ENCODE peak calls at places on chromosomes 6 and 20, in nine cellular contexts. M is heart right ventricle; N is cardiac muscle cell; S is endothelial cell of umbilical vein; G is CD8-positive, alpha-beta T cell; T is K562; F is adrenal gland; H is body of pancreas; W is aorta. A is an unnamed sample. For H3K4me1, the result is how much of the 10 kb centered on the place peaks cover.

GRCh38 chr6:98695076-98695816 is 139.1 kb upstream of the POU3F2 start:
- DNase-seq in M (no peak), N (no peak), S (no peak), G (no peak), T (no peak), F (no peak), H (no peak), W (no peak), A (no peak)

GRCh38 chr6:52697903-52698302 is 27.0 kb downstream of the TMEM14A start:
- DNase-seq in M (no peak), N (peak), S (peak), G (no peak), T (no peak), F (no peak), H (no peak), W (no peak), A (no peak)

GRCh38 chr20:14189794-14190402 is 147.5 kb downstream of the FLRT3 start:
- DNase-seq in M (no peak), N (peak), S (peak), G (no peak), T (no peak), F (no peak), H (no peak), W (no peak), A (no peak)

GRCh38 chr6:44022671-44023352 is 104.4 kb downstream of the MRPL14 start:
- DNase-seq in M (no peak), N (no peak), S (no peak), G (no peak), T (no peak), F (no peak), H (no peak), W (peak), A (no peak)

GRCh38 chr20:59830107-59831023 is 103.1 kb downstream of the SYCP2 start:
- DNase-seq in M (no peak), N (no peak), S (no peak), G (no peak), T (no peak), F (no peak), H (no peak), W (no peak), A (no peak)

GRCh38 chr6:142088858-142089216 is 43.9 kb upstream of the GJE1 start:
- DNase-seq in M (peak), N (peak), S (peak), G (no peak), T (peak), F (no peak), H (no peak), W (peak), A (no peak)

GRCh38 chr6:122130026-122130348 is 269.5 kb upstream of the HSF2 start:
- DNase-seq in M (peak), N (no peak), S (no peak), G (no peak), T (no peak), F (no peak), H (no peak), W (no peak), A (no peak)

GRCh38 chr6:113481441-113481840 is 375.7 kb upstream of the MARCKS start:
- DNase-seq in M (no peak), N (no peak), S (no peak), G (no peak), T (no peak), F (no peak), H (no peak), W (no peak), A (no peak)

GRCh38 chr6:89859744-89860143 is 30.1 kb downstream of the CASP8AP2 start:
- DNase-seq in M (no peak), N (no peak), S (no peak), G (no peak), T (no peak), F (no peak), H (no peak), W (no peak), A (no peak)

GRCh38 chr6:30071081-30071818 is 4.3 kb downstream of the PPP1R11 start:
- DNase-seq in M (no peak), N (peak), S (peak), G (no peak), T (no peak), F (no peak), H (no peak), W (no peak), A (no peak)

GRCh38 chr6:26097268-26097875 is 10.1 kb downstream of the HFE start:
- DNase-seq in M (peak), N (peak), S (peak), G (peak), T (peak), F (peak), H (peak), W (no peak), A (peak)

GRCh38 chr6:157513619-157514485 is 132.9 kb downstream of the ZDHHC14 start:
- DNase-seq in M (no peak), N (no peak), S (peak), G (no peak), T (no peak), F (no peak), H (no peak), W (no peak), A (no peak)

GRCh38 chr6:74715362-74716068 is 490.3 kb downstream of the COL12A1 start:
- DNase-seq in M (no peak), N (peak), S (no peak), G (no peak), T (no peak), F (no peak), H (no peak), W (no peak), A (no peak)

GRCh38 chr6:1027109-1027794 is 284.6 kb upstream of the FOXQ1 start:
- DNase-seq in M (no peak), N (no peak), S (no peak), G (no peak), T (no peak), F (no peak), H (no peak), W (no peak), A (no peak)

GRCh38 chr20:20010639-20011500 is 6.3 kb upstream of the NAA20 start:
- DNase-seq in M (no peak), N (peak), S (peak), G (no peak), T (no peak), F (no peak), H (no peak), W (no peak), A (no peak)

GRCh38 chr6:25017932-25018581 is 82.3 kb upstream of the RIPOR2 start:
- DNase-seq in M (peak), N (peak), S (peak), G (peak), T (peak), F (peak), H (peak), W (no peak), A (no peak)

GRCh38 chr6:63816979-63817436 is 181.4 kb downstream of the PHF3 start:
- DNase-seq in M (no peak), N (peak), S (no peak), G (no peak), T (no peak), F (no peak), H (no peak), W (no peak), A (no peak)

GRCh38 chr6:44431118-44431725 is 43.7 kb downstream of the CDC5L start:
- DNase-seq in M (peak), N (peak), S (peak), G (peak), T (peak), F (peak), H (peak), W (no peak), A (no peak)

GRCh38 chr20:24795444-24795843 is 153.6 kb upstream of the CST7 start:
- DNase-seq in M (no peak), N (peak), S (no peak), G (no peak), T (no peak), F (no peak), H (no peak), W (no peak), A (no peak)

GRCh38 chr6:118307581-118307980 is 240.5 kb upstream of the PLN start:
- DNase-seq in M (peak), N (no peak), S (no peak), G (no peak), T (no peak), F (no peak), H (no peak), W (peak), A (no peak)

GRCh38 chr6:6723792-6724318 is 135.3 kb downstream of the LY86 start:
- DNase-seq in M (no peak), N (no peak), S (no peak), G (no peak), T (no peak), F (no peak), H (peak), W (no peak), A (no peak)
- H3K27ac ChIP-seq in M (peak), N (no peak), S (peak), G (no peak), T (no peak), F (peak), H (peak), W (no peak), A (peak)

GRCh38 chr20:38872491-38873049 is 53.6 kb upstream of the FAM83D start:
- DNase-seq in M (no peak), N (no peak), S (no peak), G (no peak), T (no peak), F (no peak), H (no peak), W (no peak), A (no peak)

GRCh38 chr20:38877483-38877882 is 48.7 kb upstream of the FAM83D start:
- DNase-seq in M (no peak), N (no peak), S (no peak), G (no peak), T (no peak), F (no peak), H (no peak), W (no peak), A (no peak)

GRCh38 chr20:38873050-38873581 is 53.1 kb upstream of the FAM83D start:
- DNase-seq in M (no peak), N (no peak), S (no peak), G (peak), T (no peak), F (no peak), H (no peak), W (no peak), A (no peak)

GRCh38 chr20:38874460-38875169 is 51.6 kb upstream of the FAM83D start:
- DNase-seq in M (no peak), N (no peak), S (no peak), G (no peak), T (no peak), F (no peak), H (no peak), W (no peak), A (no peak)

GRCh38 chr20:38875170-38875993 is 50.8 kb upstream of the FAM83D start:
- DNase-seq in M (peak), N (no peak), S (peak), G (peak), T (peak), F (peak), H (peak), W (no peak), A (no peak)
- H3K4me1 ChIP-seq in M (under half), N (under half), S (under half), G (half or more), T (under half), F (under half), H (under half), W (under half), A (under half)

DNA sequence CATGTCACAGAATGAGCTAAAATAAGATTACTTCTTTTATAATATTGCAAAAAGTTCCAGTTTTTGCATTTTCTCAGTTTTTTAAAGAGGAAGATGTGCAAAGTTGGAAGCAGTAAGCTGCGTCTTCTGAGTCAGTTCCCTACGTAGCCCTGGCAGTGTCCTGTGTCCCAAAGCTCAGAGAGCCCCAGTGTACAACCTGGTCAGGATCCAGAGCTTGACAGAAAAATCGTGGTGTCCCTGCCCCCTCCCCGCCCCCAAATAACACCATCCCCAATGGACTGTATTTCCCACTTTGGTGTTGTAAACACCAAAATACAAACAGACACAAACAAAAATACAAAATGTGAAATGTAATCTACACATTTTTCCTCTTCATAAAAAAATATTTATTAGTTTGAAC is 4.6 kb downstream of the SLC2A4RG start:
- DNase-seq in M (no peak), N (no peak), S (no peak), G (no peak), T (no peak), F (no peak), H (no peak), W (peak), A (no peak)
- H3K27ac ChIP-seq in M (no peak), N (peak), S (no peak), G (no peak), T (peak), F (no peak), H (no peak), W (no peak), A (no peak)

DNA sequence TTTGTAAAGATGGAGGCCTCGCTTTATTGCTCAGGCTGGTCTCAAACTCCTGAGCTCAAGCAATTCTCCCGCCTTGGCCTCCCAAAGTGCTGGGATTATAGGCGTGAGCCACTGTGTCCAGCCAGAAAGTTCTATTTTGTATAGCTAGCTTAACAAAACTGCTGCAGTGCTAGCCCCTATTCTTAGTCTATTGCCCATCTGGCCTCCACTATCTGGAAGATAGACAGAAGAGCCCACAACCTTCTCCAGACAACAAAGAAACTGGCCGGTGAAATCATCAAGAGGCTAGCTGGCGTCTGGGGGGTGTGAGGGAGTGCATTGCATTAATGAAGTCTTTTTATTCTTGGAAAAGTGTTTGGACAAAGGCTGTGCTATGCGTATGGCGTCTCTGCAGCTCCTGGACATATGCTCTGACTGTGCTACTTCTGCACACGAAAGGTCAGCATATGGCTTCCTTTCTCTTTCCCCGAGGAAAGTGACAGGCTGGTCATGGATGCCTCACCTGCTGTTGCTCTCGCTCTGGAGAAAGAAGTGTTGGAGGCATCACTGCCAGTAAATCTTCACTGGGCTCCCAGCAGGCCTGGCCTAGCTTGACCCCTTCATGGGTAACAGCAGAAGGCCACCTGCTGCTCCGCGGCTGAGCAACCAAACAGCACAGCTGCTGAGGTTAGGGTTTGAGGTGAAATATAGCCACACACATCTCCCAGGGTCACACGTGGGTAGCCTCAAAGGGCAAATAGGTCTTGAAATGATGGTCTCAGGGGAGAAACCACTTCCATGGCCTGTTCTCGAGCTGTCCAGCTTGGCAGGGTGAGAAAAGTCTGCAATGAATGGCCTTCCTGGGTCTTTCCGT is 95.1 kb upstream of the IYD start:
- DNase-seq in M (no peak), N (no peak), S (no peak), G (no peak), T (no peak), F (no peak), H (no peak), W (no peak), A (no peak)
- H3K4me1 ChIP-seq in M (under half), N (under half), S (under half), G (under half), T (half or more), F (under half), H (under half), W (under half), A (under half)

DNA sequence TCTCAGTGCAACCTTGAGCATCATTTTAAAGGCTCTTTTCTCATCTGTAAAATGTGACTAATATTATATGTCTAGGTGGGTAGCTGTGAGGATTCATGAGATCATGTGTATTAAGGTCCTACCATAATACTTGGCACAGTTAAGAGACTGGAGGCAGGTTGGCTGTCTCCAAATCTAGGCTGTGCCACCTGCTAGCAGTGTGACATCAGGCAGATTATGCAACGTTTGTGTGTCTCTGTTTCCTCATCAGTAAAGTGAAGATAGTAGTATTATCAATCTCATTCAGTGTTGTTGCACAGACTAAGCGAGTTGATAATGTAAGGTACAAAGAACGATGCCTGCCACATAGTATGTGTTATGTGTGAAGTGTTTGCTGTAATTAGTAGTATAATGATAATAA is 227.4 kb downstream of the SAMD5 start:
- DNase-seq in M (no peak), N (no peak), S (no peak), G (no peak), T (no peak), F (no peak), H (no peak), W (no peak), A (no peak)
- H3K27ac ChIP-seq in M (no peak), N (no peak), S (no peak), G (no peak), T (no peak), F (no peak), H (no peak), W (no peak), A (no peak)

GRCh38 chr20:2114560-2114959 is 12.9 kb downstream of the STK35 start:
- DNase-seq in M (no peak), N (no peak), S (no peak), G (no peak), T (no peak), F (no peak), H (no peak), W (no peak), A (no peak)

GRCh38 chr20:2116170-2116940 is 14.7 kb downstream of the STK35 start:
- DNase-seq in M (no peak), N (no peak), S (no peak), G (no peak), T (no peak), F (no peak), H (no peak), W (no peak), A (no peak)

GRCh38 chr20:2122921-2123320 is 21.3 kb downstream of the STK35 start:
- DNase-seq in M (peak), N (peak), S (no peak), G (no peak), T (no peak), F (no peak), H (peak), W (no peak), A (no peak)

GRCh38 chr20:2114990-2115681 is 13.5 kb downstream of the STK35 start:
- DNase-seq in M (peak), N (peak), S (no peak), G (no peak), T (no peak), F (peak), H (peak), W (no peak), A (no peak)

GRCh38 chr20:2118783-2119182 is 17.2 kb downstream of the STK35 start:
- DNase-seq in M (no peak), N (peak), S (no peak), G (no peak), T (peak), F (no peak), H (no peak), W (no peak), A (no peak)
- H3K4me1 ChIP-seq in M (half or more), N (under half), S (under half), G (under half), T (under half), F (under half), H (under half), W (under half), A (under half)